ENCODE peak calls at places on chromosomes 4 and X, in six cellular contexts. O is H1, L is HepG2, S is K562, F is GM12878, P is SK-N-SH. H is an unnamed sample.

GRCh38 chrX:46791927-46792825 is 33.3 kb upstream of the SLC9A7 start:
- DNase-seq in O (no peak), L (peak; percentile 32), S (peak; percentile 16), F (peak; percentile 68), P (no peak), H (peak; percentile 31)

GRCh38 chrX:148416142-148416541 is 84.3 kb upstream of the AFF2 start:
- DNase-seq in O (no peak), L (no peak), S (no peak), F (no peak), P (no peak), H (peak; percentile 6)

GRCh38 chr4:137531951-137532868 is at the start of gene PCDH18:
- DNase-seq in O (peak; percentile 54), L (no peak), S (no peak), F (peak; percentile 15), P (peak; percentile 59), H (no peak)

GRCh38 chr4:121697626-121698025 is 846 bp upstream of the ANXA5 start:
- DNase-seq in O (no peak), L (no peak), S (no peak), F (no peak), P (no peak), H (no peak)

GRCh38 chr4:31995943-31996901 is 1276.1 kb downstream of the PCDH7 start:
- DNase-seq in O (peak; percentile 60), L (no peak), S (peak; percentile 74), F (no peak), P (no peak), H (no peak)

GRCh38 chr4:13905543-13905942 is 278.0 kb upstream of the BOD1L1 start:
- DNase-seq in O (no peak), L (no peak), S (no peak), F (no peak), P (no peak), H (no peak)

GRCh38 chrX:3743821-3744439 is 30.5 kb upstream of the PRKX start:
- DNase-seq in O (no peak), L (no peak), S (no peak), F (no peak), P (no peak), H (no peak)

GRCh38 chrX:40573763-40574162 is 7.0 kb upstream of the ATP6AP2 start:
- DNase-seq in O (peak; percentile 1), L (peak; percentile 18), S (peak; percentile 69), F (no peak), P (no peak), H (no peak)

GRCh38 chrX:118751950-118752783 is 24.8 kb downstream of the IL13RA1 start:
- DNase-seq in O (no peak), L (no peak), S (no peak), F (peak; percentile 36), P (no peak), H (no peak)

GRCh38 chrX:1597345-1598020 is 6.1 kb downstream of the AKAP17A start:
- DNase-seq in O (no peak), L (no peak), S (no peak), F (no peak), P (no peak), H (no peak)

GRCh38 chr4:183906486-183906735 is 1.3 kb downstream of the STOX2 start:
- DNase-seq in O (no peak), L (no peak), S (no peak), F (no peak), P (peak; percentile 73), H (no peak)

GRCh38 chr4:183905593-183906485 is 732 bp downstream of the STOX2 start:
- DNase-seq in O (peak; percentile 86), L (no peak), S (no peak), F (no peak), P (peak; percentile 75), H (no peak)

GRCh38 chr4:183905081-183905592 is at the start of gene STOX2:
- DNase-seq in O (no peak), L (peak; percentile 26), S (no peak), F (no peak), P (peak; percentile 93), H (peak; percentile 58)

GRCh38 chr4:183908284-183908683 is 3.2 kb downstream of the STOX2 start:
- DNase-seq in O (no peak), L (no peak), S (no peak), F (no peak), P (no peak), H (no peak)

DNA sequence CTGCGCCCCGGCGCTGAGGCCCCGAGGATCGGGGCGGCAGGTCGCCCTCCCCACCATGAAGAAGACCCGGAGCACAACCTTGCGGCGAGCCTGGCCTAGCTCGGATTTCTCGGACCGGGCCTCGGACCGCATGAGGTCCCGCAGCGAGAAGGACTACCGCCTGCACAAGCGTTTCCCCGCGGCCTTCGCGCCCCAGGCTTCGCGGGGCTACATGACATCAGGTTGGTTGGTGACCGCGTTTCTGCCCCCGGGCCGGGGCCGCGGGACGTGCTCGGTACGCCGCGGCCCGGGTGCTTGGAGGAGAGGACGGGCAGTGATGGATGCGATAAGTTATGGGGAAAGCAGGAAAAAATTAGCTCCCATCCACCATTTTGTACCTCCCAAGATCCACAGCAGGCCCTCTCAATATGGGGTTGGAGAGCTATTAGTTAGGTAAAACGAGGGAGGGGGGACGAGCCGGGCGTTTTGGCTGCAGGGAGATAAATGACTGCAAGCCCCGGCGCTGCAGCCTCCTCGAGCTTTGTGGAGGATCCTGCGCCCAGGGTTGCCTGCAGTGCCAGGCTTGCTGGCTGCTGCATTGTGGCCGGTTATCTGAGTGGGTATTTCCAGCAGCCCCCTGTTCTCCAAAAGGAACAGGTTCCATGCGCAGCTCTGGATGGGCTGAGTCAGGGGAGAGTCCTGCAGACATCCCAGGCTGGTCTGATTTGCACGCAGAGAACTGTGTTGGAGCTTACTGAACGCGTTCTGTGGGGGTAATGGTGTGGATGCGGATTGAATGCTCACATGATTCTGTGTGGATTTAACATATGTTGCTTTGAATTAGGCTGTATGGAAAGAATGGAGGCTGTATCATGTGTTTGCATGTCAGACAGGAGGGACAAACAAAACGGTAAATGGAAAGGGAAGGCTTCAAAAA is 1.9 kb downstream of the STOX2 start:
- DNase-seq in O (no peak), L (no peak), S (no peak), F (no peak), P (peak; percentile 72), H (no peak)
- TF ChIP-seq GABPA in O (no peak), L (no peak), S (no peak), F (no peak), P (no peak), H (no peak)

GRCh38 chr4:75555294-75556164 is at the start of gene ODAPH:
- DNase-seq in O (no peak), L (no peak), S (peak; percentile 25), F (peak; percentile 42), P (no peak), H (no peak)
- TF ChIP-seq GABPA in O (no peak), L (no peak), S (no peak), F (no peak), P (no peak), H (no peak)

DNA sequence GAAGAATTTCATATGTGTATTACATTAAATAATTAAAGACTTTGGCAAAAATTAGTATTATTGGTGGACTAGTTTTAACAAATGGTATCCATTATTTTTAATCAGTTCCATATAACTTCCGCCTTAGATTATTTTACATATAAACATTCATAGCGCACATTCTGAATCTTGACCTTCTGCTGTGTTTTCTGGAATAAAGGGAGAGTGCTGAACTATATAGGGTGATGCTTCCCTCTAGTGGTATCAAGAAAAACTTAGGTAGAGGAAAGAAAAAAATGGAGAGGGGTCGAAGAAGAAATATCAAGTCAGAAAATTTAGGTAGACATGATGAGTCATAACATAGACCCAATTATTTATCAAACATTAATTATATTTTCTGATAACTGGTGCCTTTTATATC is 155.6 kb upstream of the PACRGL start:
- DNase-seq in O (no peak), L (peak; percentile 14), S (peak; percentile 21), F (no peak), P (peak; percentile 44), H (no peak)
- TF ChIP-seq GABPA in O (no peak), L (no peak), S (no peak), F (no peak), P (no peak), H (no peak)

GRCh38 chr4:123699823-123700822 is 303.5 kb downstream of the SPRY1 start:
- DNase-seq in O (no peak), L (peak; percentile 31), S (no peak), F (no peak), P (no peak), H (no peak)
- TF ChIP-seq GABPA in O (no peak), L (no peak), S (no peak), F (no peak), P (no peak), H (no peak)

GRCh38 chr4:176443646-176444409 is 124.1 kb downstream of the SPCS3 start:
- DNase-seq in O (no peak), L (no peak), S (no peak), F (no peak), P (no peak), H (no peak)
- TF ChIP-seq GABPA in O (no peak), L (no peak), S (no peak), F (no peak), P (no peak), H (no peak)